ENCODE peak calls at places on chromosomes 5 and 9, in six cellular contexts. E is PC-3, G is GM23248, R is MM.1S, A is SK-N-SH, Y is HCT116. F is an unnamed sample.

GRCh38 chr9:134299068-134299467 is 27.2 kb upstream of the RXRA start:
- DNase-seq in E (no peak), G (no peak), R (no peak), A (no peak), Y (no peak), F (no peak)

GRCh38 chr9:125747053-125747764 is at the start of gene PBX3:
- DNase-seq in E (peak; percentile 17), G (peak; percentile 77), R (peak; percentile 53), A (peak; percentile 82), Y (no peak), F (peak; percentile 70)

GRCh38 chr5:83608122-83608521 is 112.5 kb downstream of the HAPLN1 start:
- DNase-seq in E (peak; percentile 67), G (peak; percentile 66), R (peak; percentile 33), A (peak; percentile 54), Y (peak; percentile 38), F (peak; percentile 69)

GRCh38 chr5:32713396-32714381 is 2.6 kb downstream of the NPR3 start:
- DNase-seq in E (peak; percentile 91), G (peak; percentile 82), R (no peak), A (peak; percentile 26), Y (no peak), F (no peak)

GRCh38 chr5:64315778-64316177 is 150.1 kb downstream of the RNF180 start:
- DNase-seq in E (peak; percentile 27), G (peak; percentile 1), R (no peak), A (no peak), Y (no peak), F (no peak)

GRCh38 chr9:15724006-15724405 is 171.2 kb downstream of the CCDC171 start:
- DNase-seq in E (peak; percentile 2), G (peak; percentile 35), R (no peak), A (no peak), Y (no peak), F (no peak)

GRCh38 chr9:136744747-136745146 is 2.0 kb upstream of the LCN10 start:
- DNase-seq in E (no peak), G (no peak), R (no peak), A (no peak), Y (no peak), F (no peak)

GRCh38 chr9:83956288-83957028 is 23.6 kb downstream of the HNRNPK start:
- DNase-seq in E (peak; percentile 61), G (peak; percentile 88), R (peak; percentile 15), A (peak; percentile 88), Y (no peak), F (peak; percentile 92)

GRCh38 chr9:110050925-110051355 is 157.0 kb downstream of the C9orf152 start:
- DNase-seq in E (peak; percentile 90), G (peak; percentile 96), R (peak; percentile 89), A (no peak), Y (peak; percentile 48), F (no peak)

GRCh38 chr9:75132244-75132643 is 43.9 kb downstream of the OSTF1 start:
- DNase-seq in E (no peak), G (no peak), R (no peak), A (no peak), Y (no peak), F (no peak)

GRCh38 chr5:119274767-119275130 is 81.1 kb upstream of the TNFAIP8 start:
- DNase-seq in E (no peak), G (peak; percentile 75), R (peak; percentile 30), A (no peak), Y (peak; percentile 18), F (peak; percentile 87)

GRCh38 chr5:1037671-1038416 is 29.2 kb downstream of the NKD2 start:
- DNase-seq in E (no peak), G (no peak), R (no peak), A (peak; percentile 18), Y (no peak), F (no peak)

GRCh38 chr9:68949271-68950000 is 64.5 kb downstream of the PRKACG start:
- DNase-seq in E (peak; percentile 24), G (no peak), R (peak; percentile 79), A (peak; percentile 12), Y (no peak), F (no peak)
- H2AFZ ChIP-seq in E (no peak overlapping the region), G (no peak overlapping the region), R (peak overlapping the region; percentile 37), A (no peak overlapping the region), Y (no peak overlapping the region), F (no peak overlapping the region)

DNA sequence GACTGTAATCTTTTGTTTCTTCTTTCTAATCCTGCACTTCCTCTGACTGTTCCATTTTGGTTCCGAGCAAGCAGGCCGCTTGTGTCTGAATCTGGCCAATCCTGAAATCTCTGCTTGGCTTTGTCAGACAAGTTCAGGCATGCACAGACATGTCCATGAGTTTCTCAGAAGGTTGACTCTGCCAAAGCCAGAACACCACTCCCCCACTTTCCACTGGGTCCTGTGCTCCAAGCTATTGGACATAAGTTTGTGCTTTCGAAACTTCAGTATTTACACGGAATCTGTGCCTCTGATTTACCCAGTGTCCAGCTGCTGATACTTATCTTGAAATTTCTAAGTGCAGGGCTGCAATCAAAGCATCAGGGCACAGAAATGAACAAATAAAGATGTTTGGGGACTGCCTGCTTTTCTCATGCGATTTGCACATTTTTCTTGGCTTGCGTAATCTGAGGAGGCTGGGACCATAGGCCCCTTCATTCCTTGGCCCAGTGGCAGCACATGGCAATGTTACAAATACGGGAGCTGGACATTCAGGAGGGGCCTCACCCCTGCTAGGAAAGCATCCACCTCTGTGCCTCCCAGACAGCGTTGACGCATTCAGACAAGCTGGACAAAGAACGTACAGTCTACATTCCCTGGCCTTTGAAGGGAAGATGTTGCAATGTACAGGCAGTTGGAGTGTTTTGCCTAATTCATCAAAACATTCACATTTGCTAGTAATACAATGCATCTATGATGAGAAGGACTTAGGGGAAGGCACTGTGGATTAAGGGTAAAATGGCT is 209.2 kb upstream of the PAPPA start:
- DNase-seq in E (no peak), G (peak; percentile 97), R (no peak), A (no peak), Y (no peak), F (no peak)
- H3K9ac ChIP-seq in E (no peak overlapping the region), G (peak overlapping the region; percentile 85), R (no peak overlapping the region), A (peak overlapping the region; percentile 66), Y (no peak overlapping the region), F (no peak overlapping the region)

GRCh38 chr5:116914869-116915504 is 340.4 kb upstream of the SEMA6A start:
- DNase-seq in E (no peak), G (no peak), R (no peak), A (no peak), Y (no peak), F (no peak)
- H3K9me2 ChIP-seq in E (no peaks in the 10 kb centered on the region), G (no peaks in the 10 kb centered on the region), R (no peaks in the 10 kb centered on the region), A (no peaks in the 10 kb centered on the region), Y (no peaks in the 10 kb centered on the region), F (no peaks in the 10 kb centered on the region)

DNA sequence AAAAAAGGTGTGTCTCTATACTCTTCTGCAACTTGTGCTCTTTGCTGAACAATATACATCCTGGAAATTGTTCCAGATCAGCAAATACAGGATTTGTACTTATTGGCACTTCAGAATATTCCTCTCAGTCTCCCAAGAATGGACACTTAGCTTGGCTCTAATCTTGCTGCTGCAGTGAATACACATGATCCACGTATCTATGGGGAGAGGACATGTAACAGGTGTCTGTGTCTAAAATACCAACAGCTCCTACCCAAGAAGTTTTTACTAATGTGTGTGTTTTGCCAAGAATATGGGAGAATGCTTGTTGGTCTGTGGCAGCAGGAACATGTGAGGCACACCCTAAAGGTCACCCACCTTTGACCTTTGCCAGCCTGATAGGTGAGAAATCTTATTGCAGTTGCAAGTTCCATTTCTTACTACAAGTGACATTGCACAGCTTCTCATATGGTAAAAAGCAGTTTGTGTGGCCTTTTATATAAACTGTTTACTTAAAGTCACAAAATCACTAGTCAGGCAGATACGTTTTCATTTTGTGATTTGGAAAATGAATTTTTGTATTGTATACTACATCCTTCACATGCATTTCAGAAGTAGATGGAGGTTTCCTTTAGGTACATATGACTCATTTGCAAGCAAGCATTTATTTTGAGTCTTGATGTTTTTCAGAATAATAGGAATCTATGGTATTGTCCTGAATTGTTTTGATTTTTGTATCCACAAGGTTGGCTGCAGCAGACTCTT is 35.8 kb downstream of the PHF2 start:
- DNase-seq in E (no peak), G (no peak), R (no peak), A (no peak), Y (no peak), F (no peak)
- H2AFZ ChIP-seq in E (no peak overlapping the region), G (no peak overlapping the region), R (no peak overlapping the region), A (no peak overlapping the region), Y (no peak overlapping the region), F (no peak overlapping the region)

GRCh38 chr5:14112998-14113652 is 30.0 kb upstream of the TRIO start:
- DNase-seq in E (no peak), G (no peak), R (no peak), A (no peak), Y (no peak), F (no peak)
- H3K9ac ChIP-seq in E (no peak overlapping the region), G (no peak overlapping the region), R (no peak overlapping the region), A (no peak overlapping the region), Y (no peak overlapping the region), F (no peak overlapping the region)